ENCODE peak calls at places on chromosome 20, in eight cellular contexts. X is H9, K is GM12865, Z is A673, C is Peyer's patch, U is fibroblast of pulmonary artery, Q is heart right ventricle, B is fibroblast of villous mesenchyme. J is an unnamed sample.

GRCh38 chr20:51758978-51759544 is 9.1 kb downstream of the ATP9A start:
- DNase-seq in Q (peak), Z (no peak), U (no peak), B (peak), K (no peak), X (no peak), C (no peak), J (no peak)

GRCh38 chr20:54606384-54606783 is 131.0 kb downstream of the DOK5 start:
- DNase-seq in Z (no peak), B (no peak), K (peak), C (no peak), U (no peak), Q (no peak), X (no peak), J (no peak)

GRCh38 chr20:18007534-18008292 is 38.9 kb downstream of the MGME1 start:
- DNase-seq in B (no peak), Z (no peak), K (no peak), U (no peak), Q (peak), X (no peak), C (peak), J (no peak)

GRCh38 chr20:4913147-4913546 is 88.2 kb downstream of the SLC23A2 start:
- DNase-seq in B (no peak), Q (no peak), C (no peak), Z (no peak), K (no peak), X (no peak), U (no peak), J (no peak)

GRCh38 chr20:48723308-48724264 is 104.2 kb downstream of the PREX1 start:
- DNase-seq in B (peak), Z (no peak), Q (no peak), U (no peak), X (no peak), C (peak), K (no peak), J (no peak)

GRCh38 chr20:21353236-21353635 is 44.1 kb downstream of the NKX2-4 start:
- DNase-seq in Z (no peak), X (no peak), U (peak), C (no peak), K (no peak), B (peak), Q (no peak), J (no peak)

GRCh38 chr20:58878399-58878798 is 25.9 kb downstream of the GNAS start:
- DNase-seq in B (no peak), U (no peak), C (no peak), Z (no peak), K (no peak), Q (no peak), X (no peak), J (no peak)

GRCh38 chr20:48153523-48153922 is 368.2 kb upstream of the SULF2 start:
- DNase-seq in K (peak), Q (no peak), U (peak), Z (no peak), B (no peak), C (no peak), X (peak), J (no peak)

GRCh38 chr20:2872304-2873009 is 824 bp upstream of the PTPRA start:
- DNase-seq in Q (peak), X (peak), Z (peak), B (peak), C (peak), U (peak), K (peak), J (peak)

GRCh38 chr20:58064411-58065010 is 163.9 kb downstream of the ANKRD60 start:
- DNase-seq in Q (no peak), Z (no peak), C (peak), K (no peak), X (no peak), U (no peak), B (no peak), J (no peak)

GRCh38 chr20:63702751-63703470 is 4.9 kb downstream of the ARFRP1 start:
- DNase-seq in Q (no peak), X (no peak), B (no peak), U (no peak), C (no peak), Z (no peak), K (no peak), J (no peak)

GRCh38 chr20:57710841-57711240 is 1.0 kb upstream of the PMEPA1 start:
- DNase-seq in B (no peak), X (no peak), Z (no peak), U (no peak), C (no peak), Q (no peak), K (no peak), J (no peak)

GRCh38 chr20:37007898-37008649 is 56.6 kb upstream of the SAMHD1 start:
- DNase-seq in Z (no peak), B (peak), K (peak), X (no peak), C (no peak), Q (no peak), U (peak), J (no peak)

GRCh38 chr20:62464080-62464770 is 11.6 kb downstream of the GATA5 start:
- DNase-seq in B (no peak), Z (no peak), X (no peak), K (no peak), Q (no peak), C (no peak), U (no peak), J (no peak)

GRCh38 chr20:10707791-10708190 is 34.0 kb upstream of the JAG1 start:
- DNase-seq in Q (no peak), C (no peak), K (no peak), X (no peak), U (no peak), B (no peak), Z (no peak), J (no peak)

GRCh38 chr20:5205348-5206210 is 78.8 kb downstream of the CDS2 start:
- DNase-seq in X (peak), C (peak), B (peak), K (peak), U (peak), Q (peak), Z (peak), J (no peak)

GRCh38 chr20:13098720-13099355 is 90.1 kb downstream of the SPTLC3 start:
- DNase-seq in Z (no peak), X (no peak), U (no peak), B (no peak), Q (no peak), K (no peak), C (no peak), J (no peak)

GRCh38 chr20:32609993-32610896 is 25.1 kb upstream of the NOL4L start:
- DNase-seq in B (no peak), X (no peak), K (no peak), Z (no peak), Q (no peak), C (no peak), U (no peak), J (no peak)

GRCh38 chr20:59661621-59662020 is 57.3 kb downstream of the PHACTR3 start:
- DNase-seq in K (no peak), Z (no peak), Q (no peak), B (no peak), C (no peak), X (no peak), U (no peak), J (no peak)

GRCh38 chr20:59808729-59809381 is 124.6 kb downstream of the SYCP2 start:
- DNase-seq in Q (no peak), B (no peak), X (peak), C (no peak), U (no peak), K (no peak), Z (no peak), J (no peak)

GRCh38 chr20:59939879-59940128 is 301 bp downstream of the PPP1R3D start:
- DNase-seq in Q (peak), K (peak), X (no peak), U (no peak), B (no peak), C (no peak), Z (no peak), J (no peak)

GRCh38 chr20:21101453-21102251 is 4.5 kb downstream of the LINC00237 start:
- DNase-seq in K (peak), C (no peak), Q (no peak), B (no peak), Z (peak), X (peak), U (no peak), J (peak)

GRCh38 chr20:57459897-57460663 is 64.9 kb downstream of the CTCFL start:
- DNase-seq in Q (no peak), K (no peak), U (no peak), Z (no peak), C (no peak), X (no peak), B (no peak), J (no peak)

GRCh38 chr20:22495789-22496188 is 88.6 kb downstream of the FOXA2 start:
- DNase-seq in Z (no peak), X (no peak), B (no peak), U (no peak), K (no peak), C (no peak), Q (no peak), J (no peak)

GRCh38 chr20:48458601-48459385 is 369.0 kb downstream of the PREX1 start:
- DNase-seq in X (no peak), K (no peak), Z (no peak), Q (no peak), B (no peak), C (no peak), U (no peak), J (no peak)

GRCh38 chr20:37502654-37503053 is 18.4 kb upstream of the NNAT start:
- DNase-seq in K (no peak), X (no peak), C (no peak), Q (no peak), Z (no peak), U (no peak), B (no peak), J (no peak)

GRCh38 chr20:22918286-22918983 is 116.7 kb upstream of the SSTR4 start:
- DNase-seq in K (no peak), U (peak), Z (no peak), C (no peak), Q (no peak), B (peak), X (no peak), J (no peak)

GRCh38 chr20:47099749-47100515 is 205.3 kb downstream of the EYA2 start:
- DNase-seq in Q (peak), Z (no peak), B (peak), U (peak), C (no peak), K (no peak), X (no peak), J (no peak)

GRCh38 chr20:32205502-32206382 is 1.8 kb downstream of the PLAGL2 start:
- DNase-seq in K (peak), Z (no peak), C (no peak), X (no peak), B (peak), Q (no peak), U (peak), J (no peak)

GRCh38 chr20:57064836-57065235 is 201.6 kb downstream of the BMP7 start:
- DNase-seq in K (no peak), Z (no peak), B (no peak), U (no peak), Q (no peak), C (no peak), X (no peak), J (no peak)

GRCh38 chr20:8722277-8722928 is 346.5 kb upstream of the PLCB4 start:
- DNase-seq in B (peak), X (no peak), Z (peak), K (peak), C (peak), Q (no peak), U (peak), J (no peak)

GRCh38 chr20:53568351-53568750 is 25.3 kb downstream of the ZNF217 start:
- DNase-seq in X (no peak), C (peak), B (no peak), Q (no peak), Z (no peak), K (no peak), U (no peak), J (no peak)
- TF ChIP-seq CTCF in X (no peak), C (no peak), B (no peak), Q (no peak), Z (no peak), K (no peak), U (no peak), J (no peak)

GRCh38 chr20:35563834-35564233 is 22.0 kb downstream of the ERGIC3 start:
- DNase-seq in C (no peak), B (no peak), K (no peak), Q (no peak), Z (no peak), U (no peak), X (no peak), J (no peak)

GRCh38 chr20:35571566-35571965 is 29.7 kb downstream of the ERGIC3 start:
- DNase-seq in Z (no peak), B (no peak), K (no peak), X (no peak), Q (no peak), C (no peak), U (no peak), J (no peak)

GRCh38 chr20:35572838-35573237 is 31.0 kb downstream of the ERGIC3 start:
- DNase-seq in X (no peak), Q (no peak), Z (no peak), K (no peak), C (no peak), U (peak), B (no peak), J (no peak)

GRCh38 chr20:35564905-35565304 is 23.0 kb downstream of the ERGIC3 start:
- DNase-seq in X (no peak), U (no peak), Z (no peak), Q (no peak), C (no peak), B (no peak), K (no peak), J (no peak)

GRCh38 chr20:35568645-35569044 is 26.8 kb downstream of the ERGIC3 start:
- DNase-seq in C (no peak), U (no peak), K (peak), Z (no peak), X (peak), Q (no peak), B (no peak), J (no peak)
- TF ChIP-seq CTCF in C (no peak), U (peak), K (peak), Z (peak), X (peak), Q (no peak), B (peak), J (no peak)

GRCh38 chr20:25399038-25399430 is 8.4 kb upstream of the ABHD12 start:
- DNase-seq in K (peak), B (peak), Z (peak), C (peak), Q (no peak), X (peak), U (peak), J (no peak)
- TF ChIP-seq CTCF in K (peak), B (peak), Z (peak), C (no peak), Q (peak), X (peak), U (peak), J (no peak)

GRCh38 chr20:41154436-41155176 is 17.3 kb downstream of the PLCG1 start:
- DNase-seq in C (no peak), K (no peak), B (no peak), U (no peak), Z (no peak), Q (peak), X (no peak), J (no peak)
- TF ChIP-seq CTCF in C (no peak), K (no peak), B (no peak), U (no peak), Z (no peak), Q (peak), X (no peak), J (no peak)

DNA sequence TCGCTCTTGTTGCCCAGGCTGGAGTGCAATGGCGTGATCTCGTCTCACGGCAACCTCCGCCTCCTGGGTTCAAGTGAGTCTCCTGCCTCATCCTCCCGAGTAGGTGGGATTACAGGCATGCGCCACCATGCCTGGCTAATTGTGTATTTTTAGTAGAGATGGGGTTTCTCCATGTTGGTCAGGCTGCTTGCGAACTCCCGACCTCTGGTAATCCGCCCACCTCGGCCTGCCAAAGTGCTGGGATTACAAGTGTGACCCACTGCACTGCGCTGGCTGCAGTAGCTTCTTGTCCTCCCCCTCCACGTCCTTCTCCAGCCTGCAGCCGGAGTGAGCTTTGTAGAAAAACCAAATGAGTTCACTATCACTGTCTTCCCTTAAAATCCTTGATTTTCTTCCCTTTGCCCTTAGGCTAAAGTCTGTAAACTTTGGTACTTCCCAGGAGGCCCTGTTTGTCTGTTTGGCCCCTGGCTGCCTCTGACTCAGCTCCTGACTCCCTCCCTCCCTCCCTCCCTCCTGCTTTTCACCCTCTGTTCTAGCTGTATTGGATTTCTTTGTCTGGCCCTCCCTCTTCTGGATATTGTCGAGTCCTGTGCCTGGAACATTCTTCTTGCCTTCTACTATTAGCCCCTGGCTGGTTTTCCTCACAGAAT is 12.9 kb downstream of the PARD6B start:
- DNase-seq in Q (peak), Z (peak), B (peak), U (peak), C (peak), K (no peak), X (peak), J (no peak)
- TF ChIP-seq CTCF in Q (peak), Z (peak), B (peak), U (peak), C (no peak), K (no peak), X (no peak), J (no peak)

GRCh38 chr20:61120595-61121515 is 131.2 kb upstream of the CDH4 start:
- DNase-seq in K (no peak), X (peak), B (peak), C (no peak), Z (peak), U (peak), Q (no peak), J (no peak)
- TF ChIP-seq CTCF in K (no peak), X (peak), B (peak), C (no peak), Z (peak), U (peak), Q (peak), J (no peak)

J was measured in activated B cell treated with CpG ODN at 0.5 μM for 24 hours.